ENCODE peak calls at places on chromosomes 11 and 22, in ten cellular contexts. P is right lobe of liver, A is HepG2, Y is gastrocnemius medialis, I is body of pancreas, K is heart left ventricle, D is A549, M is IMR-90, O is upper lobe of left lung, E is GM12878. U is an unnamed sample.
A peak's percentile ranks its signal among the peaks of the same experiment; 100 is the strongest.

GRCh38 chr22:35637254-35637653 is 11.0 kb upstream of the APOL6 start:
- ATAC-seq in P (no peak), A (no peak), Y (no peak), I (no peak), K (no peak), D (no peak), M (no peak), O (no peak), E (no peak), U (no peak)

GRCh38 chr11:92834296-92835020 is 135.0 kb upstream of the MTNR1B start:
- ATAC-seq in P (no peak), A (no peak), Y (no peak), I (no peak), K (no peak), D (no peak), M (no peak), O (no peak), E (no peak), U (no peak)

GRCh38 chr22:27242111-27242436 is 559.5 kb downstream of the MN1 start:
- ATAC-seq in P (no peak), A (no peak), Y (no peak), I (no peak), K (no peak), D (no peak), M (no peak), O (no peak), E (no peak), U (peak; percentile 23)

GRCh38 chr11:120794748-120795147 is 229.2 kb upstream of the TBCEL start:
- ATAC-seq in P (peak; percentile 26), A (no peak), Y (no peak), I (no peak), K (no peak), D (no peak), M (no peak), O (no peak), E (no peak), U (no peak)

GRCh38 chr11:19218216-19218615 is 16.4 kb upstream of the CSRP3 start:
- ATAC-seq in P (no peak), A (no peak), Y (peak; percentile 50), I (no peak), K (peak; percentile 60), D (no peak), M (no peak), O (no peak), E (no peak), U (no peak)

GRCh38 chr11:74579577-74580270 is 12.7 kb upstream of the POLD3 start:
- ATAC-seq in P (no peak), A (no peak), Y (no peak), I (no peak), K (no peak), D (no peak), M (no peak), O (no peak), E (no peak), U (no peak)

GRCh38 chr22:23815781-23816551 is 22.8 kb downstream of the DERL3 start:
- ATAC-seq in P (no peak), A (no peak), Y (peak; percentile 90), I (no peak), K (peak; percentile 90), D (no peak), M (no peak), O (no peak), E (no peak), U (no peak)

GRCh38 chr11:134014502-134014901 is 54.4 kb upstream of the JAM3 start:
- ATAC-seq in P (no peak), A (no peak), Y (no peak), I (peak; percentile 78), K (peak; percentile 89), D (no peak), M (no peak), O (peak; percentile 42), E (no peak), U (peak; percentile 77)

GRCh38 chr11:111018571-111018970 is 227.0 kb upstream of the POU2AF2 start:
- ATAC-seq in P (no peak), A (no peak), Y (no peak), I (no peak), K (no peak), D (no peak), M (peak; percentile 27), O (peak; percentile 54), E (no peak), U (no peak)

GRCh38 chr11:78339945-78340344 is 77.7 kb downstream of the GAB2 start:
- ATAC-seq in P (no peak), A (no peak), Y (no peak), I (no peak), K (no peak), D (no peak), M (no peak), O (no peak), E (no peak), U (no peak)

GRCh38 chr22:30742291-30743256 is 47.9 kb downstream of the OSBP2 start:
- ATAC-seq in P (no peak), A (no peak), Y (no peak), I (no peak), K (no peak), D (no peak), M (peak; percentile 66), O (no peak), E (peak; percentile 7), U (no peak)

GRCh38 chr11:73366265-73366610 is 10.0 kb upstream of the RELT start:
- ATAC-seq in P (no peak), A (no peak), Y (no peak), I (no peak), K (no peak), D (no peak), M (no peak), O (no peak), E (peak; percentile 21), U (no peak)

GRCh38 chr11:96065379-96065778 is 141.5 kb upstream of the MTMR2 start:
- ATAC-seq in P (no peak), A (no peak), Y (no peak), I (no peak), K (no peak), D (no peak), M (peak; percentile 33), O (no peak), E (no peak), U (no peak)

DNA sequence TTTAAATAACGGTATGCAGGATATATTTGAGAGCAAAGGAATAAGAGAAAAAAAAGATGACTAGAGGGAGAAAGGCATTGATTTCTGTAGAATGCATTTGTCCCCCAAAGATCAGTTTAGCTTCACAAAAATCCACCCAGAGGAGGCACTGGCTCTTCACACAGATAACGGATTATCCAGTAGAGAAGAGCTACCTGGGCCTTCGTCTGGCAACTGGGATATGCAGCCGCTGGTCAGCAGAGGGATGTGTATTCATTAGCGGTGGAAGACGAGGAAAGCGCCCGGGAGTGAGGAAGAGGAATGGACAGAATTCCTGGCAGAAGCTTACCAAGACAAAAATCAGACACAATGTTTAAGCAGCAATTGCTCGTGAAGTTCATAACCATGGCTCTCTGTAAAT is 5.6 kb upstream of the WT1 start:
- ATAC-seq in P (no peak), A (no peak), Y (no peak), I (no peak), K (no peak), D (no peak), M (no peak), O (no peak), E (no peak), U (no peak)
- H3K4me1 ChIP-seq in P (peaks cover 10% of the 10 kb centered on the region), A (peaks cover 2% of the 10 kb centered on the region), Y (no peaks in the 10 kb centered on the region), I (peaks cover 14% of the 10 kb centered on the region), K (peaks cover 13% of the 10 kb centered on the region), D (peaks cover 3% of the 10 kb centered on the region), M (no peaks in the 10 kb centered on the region), O (peaks cover 30% of the 10 kb centered on the region), E (no peaks in the 10 kb centered on the region), U (peaks cover 36% of the 10 kb centered on the region)

GRCh38 chr22:44331881-44332714 is 19.3 kb upstream of the SHISAL1 start:
- ATAC-seq in P (no peak), A (no peak), Y (no peak), I (no peak), K (no peak), D (peak; percentile 56), M (peak; percentile 75), O (peak; percentile 19), E (no peak), U (peak; percentile 37)
- TF ChIP-seq CTCF in P (no peak), A (no peak), Y (no peak), I (no peak), K (no peak), D (no peak), M (peak; percentile 28), O (no peak), E (no peak), U (no peak)

DNA sequence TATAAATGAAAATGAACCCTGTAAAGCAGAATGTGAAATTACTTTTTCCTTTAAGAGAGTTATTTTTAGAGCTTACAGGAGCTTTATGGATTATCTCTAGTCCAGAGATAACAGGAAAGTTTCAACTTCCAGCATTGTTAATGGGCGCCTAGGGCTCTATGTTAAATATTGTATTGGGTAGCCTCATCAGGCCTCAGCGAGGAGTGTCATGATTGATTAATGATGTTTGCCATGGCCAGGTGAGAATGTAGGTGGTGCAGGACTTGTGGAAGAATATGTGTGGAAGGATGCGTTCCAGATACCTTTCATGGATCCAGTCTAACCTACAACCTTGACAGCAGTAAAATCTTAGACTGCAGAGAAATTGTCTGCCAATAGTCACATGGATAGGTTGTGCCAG is 50.6 kb downstream of the ME3 start:
- ATAC-seq in P (no peak), A (no peak), Y (no peak), I (peak; percentile 12), K (no peak), D (no peak), M (no peak), O (no peak), E (no peak), U (no peak)
- TF ChIP-seq POLR2A in P (no peak), A (no peak), Y (no peak), I (no peak), K (no peak), D (no peak), M (no peak), O (no peak), E (no peak), U (no peak)

GRCh38 chr11:117453886-117454563 is 126.4 kb downstream of the CEP164 start:
- ATAC-seq in P (no peak), A (no peak), Y (no peak), I (no peak), K (no peak), D (no peak), M (no peak), O (no peak), E (no peak), U (no peak)
- H3K4me1 ChIP-seq in P (no peaks in the 10 kb centered on the region), A (no peaks in the 10 kb centered on the region), Y (no peaks in the 10 kb centered on the region), I (peaks cover 23% of the 10 kb centered on the region), K (no peaks in the 10 kb centered on the region), D (no peaks in the 10 kb centered on the region), M (no peaks in the 10 kb centered on the region), O (no peaks in the 10 kb centered on the region), E (peaks cover 40% of the 10 kb centered on the region), U (no peaks in the 10 kb centered on the region)

DNA sequence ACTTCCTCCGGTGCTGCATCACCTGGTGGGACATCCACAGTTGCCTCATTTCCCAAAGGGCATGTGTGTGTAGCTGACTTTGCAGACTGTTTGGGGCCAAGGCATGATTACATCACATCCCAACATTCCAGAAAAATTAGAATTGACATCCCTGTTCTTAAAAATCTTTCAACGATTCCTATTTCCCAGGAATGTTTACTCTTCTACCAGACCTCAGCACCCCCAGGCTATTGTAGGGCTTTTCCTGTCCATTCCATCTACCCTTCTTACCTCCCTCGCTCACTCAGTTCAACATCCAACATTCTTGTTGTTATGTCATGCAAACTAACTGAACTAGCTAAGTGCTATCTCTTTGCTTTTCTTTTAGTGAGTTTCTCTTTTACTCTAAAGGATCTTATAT is 37.3 kb downstream of the PIWIL4 start:
- ATAC-seq in P (no peak), A (no peak), Y (no peak), I (no peak), K (no peak), D (no peak), M (no peak), O (no peak), E (no peak), U (no peak)
- TF ChIP-seq CTCF in P (no peak), A (no peak), Y (no peak), I (no peak), K (no peak), D (no peak), M (no peak), O (no peak), E (no peak), U (no peak)

U was measured in gastroesophageal sphincter.